ENCODE peak calls at places on chromosomes 7 and 10, in five cellular contexts. One of them, this sample, is unnamed. For H3K4me1, the result is how much of the 10 kb centered on the place peaks cover.

GRCh38 chr7:54802841-54803240 is 43.8 kb upstream of the SEC61G start:
- DNase-seq in body of pancreas: no peak
- DNase-seq in spleen: no peak
- DNase-seq in upper lobe of left lung: no peak
- DNase-seq in A549: no peak
- DNase-seq in this sample: no peak

GRCh38 chr7:102280521-102280920 is 6.1 kb upstream of the SH2B2 start:
- DNase-seq in A549: no peak
- DNase-seq in spleen: no peak
- DNase-seq in body of pancreas: no peak
- DNase-seq in upper lobe of left lung: no peak
- DNase-seq in this sample: no peak

GRCh38 chr10:15725603-15726002 is 5.9 kb upstream of the ITGA8 start:
- DNase-seq in upper lobe of left lung: no peak
- DNase-seq in body of pancreas: peak
- DNase-seq in A549: peak
- DNase-seq in spleen: no peak
- DNase-seq in this sample: no peak

GRCh38 chr7:130207642-130208041 is at the start of gene SSMEM1:
- DNase-seq in upper lobe of left lung: no peak
- DNase-seq in body of pancreas: no peak
- DNase-seq in A549: no peak
- DNase-seq in spleen: no peak
- DNase-seq in this sample: no peak

GRCh38 chr10:100688201-100688600 is 57.2 kb upstream of the PAX2 start:
- DNase-seq in upper lobe of left lung: no peak
- DNase-seq in body of pancreas: no peak
- DNase-seq in A549: no peak
- DNase-seq in spleen: peak
- DNase-seq in this sample: no peak

GRCh38 chr10:13483073-13483472 is 45.7 kb downstream of the BEND7 start:
- DNase-seq in upper lobe of left lung: no peak
- DNase-seq in spleen: no peak
- DNase-seq in body of pancreas: no peak
- DNase-seq in A549: no peak
- DNase-seq in this sample: no peak

GRCh38 chr10:101214446-101215396 is 14.5 kb downstream of the LBX1 start:
- DNase-seq in spleen: peak
- DNase-seq in body of pancreas: peak
- DNase-seq in upper lobe of left lung: peak
- DNase-seq in A549: peak
- DNase-seq in this sample: no peak

GRCh38 chr10:86599041-86599440 is 55.3 kb upstream of the OPN4 start:
- DNase-seq in body of pancreas: no peak
- DNase-seq in spleen: no peak
- DNase-seq in upper lobe of left lung: no peak
- DNase-seq in A549: no peak
- DNase-seq in this sample: peak

GRCh38 chr10:127872871-127873600 is 19.7 kb downstream of the CLRN3 start:
- DNase-seq in body of pancreas: peak
- DNase-seq in spleen: peak
- DNase-seq in upper lobe of left lung: no peak
- DNase-seq in A549: no peak
- DNase-seq in this sample: peak

GRCh38 chr7:77753173-77753572 is 45.1 kb downstream of the TMEM60 start:
- DNase-seq in upper lobe of left lung: no peak
- DNase-seq in A549: no peak
- DNase-seq in spleen: no peak
- DNase-seq in body of pancreas: no peak
- DNase-seq in this sample: no peak

GRCh38 chr7:43123457-43123856 is 11.0 kb downstream of the HECW1 start:
- DNase-seq in spleen: no peak
- DNase-seq in upper lobe of left lung: no peak
- DNase-seq in A549: no peak
- DNase-seq in body of pancreas: no peak
- DNase-seq in this sample: no peak

DNA sequence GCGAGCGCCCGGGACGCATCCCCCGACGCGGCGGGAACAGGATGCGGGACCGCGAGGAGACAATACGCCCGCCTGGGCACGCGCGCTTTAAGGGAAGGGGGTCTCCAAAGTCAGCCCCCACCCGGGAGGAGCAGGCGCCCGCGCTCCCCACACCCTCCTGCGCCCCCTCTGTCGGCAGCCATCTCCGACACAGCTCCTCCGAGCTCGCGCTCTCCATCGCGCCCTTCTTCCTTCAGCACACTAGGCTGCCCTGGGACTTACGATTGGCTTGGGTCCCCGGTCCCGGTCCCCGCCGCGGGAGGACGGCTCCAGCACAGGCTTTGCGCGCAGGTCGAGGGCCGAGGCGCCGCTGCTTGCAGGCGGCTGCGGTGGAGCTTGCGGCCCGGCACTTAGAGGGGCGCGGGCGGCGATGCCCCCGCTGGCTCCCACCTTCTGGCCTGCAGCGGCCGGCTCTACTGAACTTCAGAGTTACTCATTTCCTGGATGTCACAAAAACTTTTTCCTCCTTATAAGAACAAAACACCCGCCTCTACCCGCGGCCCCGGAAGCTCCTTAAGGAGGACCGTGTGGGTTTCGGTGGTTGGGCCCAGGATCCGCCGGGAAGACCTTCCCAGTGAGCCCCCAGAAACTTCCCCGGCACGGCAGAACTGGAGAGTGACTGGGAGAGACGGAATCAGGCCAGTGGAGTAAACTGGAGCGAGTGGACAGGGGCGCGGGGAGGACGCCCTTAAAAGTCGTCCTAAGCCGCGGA is at the start of gene ITPRIP:
- DNase-seq in body of pancreas: peak
- DNase-seq in A549: peak
- DNase-seq in upper lobe of left lung: peak
- DNase-seq in spleen: peak
- DNase-seq in this sample: peak
- TF ChIP-seq POLR2A in body of pancreas: peak
- TF ChIP-seq POLR2A in A549: peak
- TF ChIP-seq POLR2A in upper lobe of left lung: peak
- TF ChIP-seq POLR2A in spleen: no peak
- TF ChIP-seq POLR2A in this sample: peak

GRCh38 chr7:99828818-99829217 is 1.0 kb downstream of the CYP3A43 start:
- DNase-seq in spleen: no peak
- DNase-seq in A549: no peak
- DNase-seq in upper lobe of left lung: no peak
- DNase-seq in body of pancreas: no peak
- DNase-seq in this sample: no peak

GRCh38 chr7:99829520-99830160 is 1.8 kb downstream of the CYP3A43 start:
- DNase-seq in spleen: no peak
- DNase-seq in upper lobe of left lung: no peak
- DNase-seq in body of pancreas: peak
- DNase-seq in A549: no peak
- DNase-seq in this sample: peak

GRCh38 chr7:99833289-99833877 is 5.6 kb downstream of the CYP3A43 start:
- DNase-seq in body of pancreas: peak
- DNase-seq in A549: no peak
- DNase-seq in upper lobe of left lung: no peak
- DNase-seq in spleen: no peak
- DNase-seq in this sample: no peak

GRCh38 chr7:99834382-99834781 is 6.6 kb downstream of the CYP3A43 start:
- DNase-seq in spleen: no peak
- DNase-seq in body of pancreas: no peak
- DNase-seq in upper lobe of left lung: no peak
- DNase-seq in A549: no peak
- DNase-seq in this sample: no peak

GRCh38 chr7:99831595-99831994 is 3.8 kb downstream of the CYP3A43 start:
- DNase-seq in body of pancreas: no peak
- DNase-seq in upper lobe of left lung: no peak
- DNase-seq in A549: no peak
- DNase-seq in spleen: no peak
- DNase-seq in this sample: peak
- H3K27ac ChIP-seq in body of pancreas: peak
- H3K27ac ChIP-seq in upper lobe of left lung: no peak
- H3K27ac ChIP-seq in A549: no peak
- H3K27ac ChIP-seq in spleen: no peak
- H3K27ac ChIP-seq in this sample: no peak

DNA sequence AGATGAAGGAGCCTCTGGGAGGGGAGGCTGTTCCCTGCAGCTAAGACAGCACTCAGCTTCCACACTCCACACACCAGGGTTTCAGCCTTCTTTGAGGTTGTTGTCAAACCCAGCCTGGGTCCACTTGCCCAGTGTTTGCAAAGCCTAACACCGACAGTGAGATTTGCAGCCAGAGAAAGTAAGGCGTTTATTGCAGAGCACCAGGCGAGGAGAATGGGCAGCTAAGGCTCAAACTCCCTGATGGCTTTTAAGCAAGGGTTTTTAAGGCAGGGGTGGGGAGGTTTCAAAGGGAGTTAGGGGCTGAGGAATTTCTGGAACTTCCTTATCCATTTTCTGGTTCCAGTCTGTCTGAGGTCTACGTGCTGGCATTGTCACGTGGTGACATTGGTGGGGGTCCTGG is 4.7 kb upstream of the ZNF775 start:
- DNase-seq in body of pancreas: no peak
- DNase-seq in spleen: no peak
- DNase-seq in upper lobe of left lung: no peak
- DNase-seq in A549: no peak
- DNase-seq in this sample: no peak
- H3K4me1 ChIP-seq in body of pancreas: half or more
- H3K4me1 ChIP-seq in spleen: half or more
- H3K4me1 ChIP-seq in upper lobe of left lung: half or more
- H3K4me1 ChIP-seq in A549: under half
- H3K4me1 ChIP-seq in this sample: under half

DNA sequence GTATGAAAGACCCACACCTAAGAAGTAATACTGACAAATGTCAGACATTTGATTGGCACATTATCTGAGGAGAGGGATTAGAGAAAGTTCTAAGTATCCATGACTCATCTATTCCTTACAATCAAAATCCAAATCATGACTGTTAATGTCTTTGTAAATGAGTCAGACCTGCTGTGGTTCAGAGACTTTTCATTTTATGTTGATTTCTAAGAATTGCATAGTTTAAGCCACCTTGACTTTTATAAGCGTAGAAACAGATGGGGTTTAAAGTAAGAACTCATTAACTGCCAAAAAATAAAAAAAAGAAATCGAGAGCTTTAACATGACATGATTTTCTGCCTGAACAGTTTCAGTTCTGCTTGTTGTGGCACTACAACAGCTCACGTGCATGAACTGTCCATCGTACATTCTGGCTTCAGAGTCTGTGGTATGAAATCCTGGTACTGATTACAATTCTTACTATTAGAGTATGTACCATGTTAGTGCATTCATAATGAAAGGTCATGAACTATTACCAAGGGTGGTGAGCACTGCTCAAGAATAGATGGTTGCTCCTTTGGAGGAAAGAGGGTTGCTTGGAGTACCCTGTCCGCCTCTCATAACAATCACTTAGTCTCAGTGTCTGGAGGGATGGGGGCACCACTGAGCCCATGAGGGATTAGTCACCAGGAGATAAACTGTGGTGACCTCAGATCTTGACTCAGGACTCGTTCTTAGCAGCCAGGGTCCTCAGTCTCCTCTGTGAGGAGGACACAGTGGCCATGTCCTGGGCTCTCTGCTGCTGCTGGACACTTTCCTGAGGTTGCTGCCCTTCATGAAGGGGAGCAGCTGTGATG is 42.2 kb downstream of the ACSM6 start:
- DNase-seq in body of pancreas: no peak
- DNase-seq in A549: no peak
- DNase-seq in upper lobe of left lung: no peak
- DNase-seq in spleen: no peak
- DNase-seq in this sample: no peak
- TF ChIP-seq POLR2A in body of pancreas: no peak
- TF ChIP-seq POLR2A in A549: no peak
- TF ChIP-seq POLR2A in upper lobe of left lung: no peak
- TF ChIP-seq POLR2A in spleen: no peak
- TF ChIP-seq POLR2A in this sample: no peak

DNA sequence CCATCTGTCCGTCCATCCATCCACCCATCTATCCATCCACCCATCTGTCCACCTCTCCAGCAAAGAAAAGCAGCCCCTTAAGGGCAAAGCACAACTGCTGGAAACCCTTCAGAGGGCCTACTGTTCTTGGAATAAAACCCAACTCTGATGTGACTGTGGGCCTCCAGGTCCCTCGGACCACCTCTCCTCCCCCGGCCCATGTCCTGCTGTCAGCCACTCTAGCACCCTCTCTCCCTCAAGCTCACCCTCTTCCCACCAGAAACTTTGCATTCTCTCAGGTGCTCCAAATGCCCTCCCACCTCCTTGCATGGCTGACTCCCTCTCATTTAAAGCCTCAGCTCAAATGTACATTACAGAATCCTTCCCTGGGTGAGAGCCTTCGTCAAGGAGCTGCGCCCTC is 110.3 kb downstream of the ARHGAP22 start:
- DNase-seq in spleen: no peak
- DNase-seq in A549: no peak
- DNase-seq in upper lobe of left lung: no peak
- DNase-seq in body of pancreas: no peak
- DNase-seq in this sample: peak
- H3K27ac ChIP-seq in spleen: no peak
- H3K27ac ChIP-seq in A549: no peak
- H3K27ac ChIP-seq in upper lobe of left lung: no peak
- H3K27ac ChIP-seq in body of pancreas: no peak
- H3K27ac ChIP-seq in this sample: no peak

GRCh38 chr7:155954550-155955366 is 142.5 kb upstream of the SHH start:
- DNase-seq in upper lobe of left lung: no peak
- DNase-seq in A549: no peak
- DNase-seq in body of pancreas: no peak
- DNase-seq in spleen: no peak
- DNase-seq in this sample: peak

GRCh38 chr7:155953781-155954549 is 141.7 kb upstream of the SHH start:
- DNase-seq in upper lobe of left lung: no peak
- DNase-seq in body of pancreas: peak
- DNase-seq in A549: no peak
- DNase-seq in spleen: no peak
- DNase-seq in this sample: peak

GRCh38 chr7:155955367-155955635 is 143.0 kb upstream of the SHH start:
- DNase-seq in spleen: no peak
- DNase-seq in A549: no peak
- DNase-seq in upper lobe of left lung: no peak
- DNase-seq in body of pancreas: no peak
- DNase-seq in this sample: no peak

GRCh38 chr7:155951554-155952158 is 139.4 kb upstream of the SHH start:
- DNase-seq in spleen: no peak
- DNase-seq in body of pancreas: peak
- DNase-seq in A549: peak
- DNase-seq in upper lobe of left lung: no peak
- DNase-seq in this sample: peak

DNA sequence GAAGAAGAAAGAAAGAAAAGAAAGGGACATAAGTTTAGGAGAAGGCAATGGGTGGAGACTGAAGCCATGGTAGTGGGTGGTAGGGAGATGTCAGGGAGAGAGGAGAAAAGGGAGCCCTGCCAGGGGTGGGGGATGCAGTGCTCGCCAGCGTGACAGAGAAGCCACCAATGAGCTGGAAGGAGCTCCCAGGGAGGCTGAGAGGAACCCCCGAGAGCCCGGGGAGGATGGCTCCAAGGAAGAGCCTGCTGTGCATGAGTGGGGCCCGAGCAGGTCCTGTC is 141.2 kb upstream of the SHH start:
- DNase-seq in body of pancreas: no peak
- DNase-seq in A549: no peak
- DNase-seq in spleen: no peak
- DNase-seq in upper lobe of left lung: no peak
- DNase-seq in this sample: peak
- H3K4me1 ChIP-seq in body of pancreas: under half
- H3K4me1 ChIP-seq in A549: under half
- H3K4me1 ChIP-seq in spleen: under half
- H3K4me1 ChIP-seq in upper lobe of left lung: under half
- H3K4me1 ChIP-seq in this sample: under half